ENCODE peak calls at places on chromosomes 3 and 15, in seven cellular contexts. U is neural crest cell; C is fibroblast of pulmonary artery; Q is activated naive CD4-positive, alpha-beta T cell treated with anti-CD3 and anti-CD28 coated beads, Interleukin-2, amount 50 U/mL, for 72 hours; A is HEK293T; E is SK-N-SH; S is mesothelial cell of epicardium. D is an unnamed sample.
A peak's percentile ranks its signal among the peaks of the same experiment; 100 is the strongest.

GRCh38 chr15:97981758-97982157 is 21.3 kb downstream of the ARRDC4 start:
- DNase-seq in U (no peak), C (no peak), Q (no peak), A (no peak), E (no peak), S (no peak), D (no peak)

GRCh38 chr3:149007567-149008257 is 16.4 kb downstream of the GYG1 start:
- DNase-seq in U (no peak), C (no peak), Q (no peak), A (no peak), E (no peak), S (no peak), D (no peak)

GRCh38 chr3:187770224-187770623 is 25.0 kb upstream of the BCL6 start:
- DNase-seq in U (no peak), C (no peak), Q (peak; percentile 52), A (no peak), E (no peak), S (no peak), D (no peak)

GRCh38 chr3:168088106-168088722 is 7.5 kb downstream of the GOLIM4 start:
- DNase-seq in U (no peak), C (no peak), Q (no peak), A (peak; percentile 25), E (no peak), S (no peak), D (no peak)

GRCh38 chr15:28921925-28922711 is 36.3 kb downstream of the APBA2 start:
- DNase-seq in U (no peak), C (no peak), Q (no peak), A (no peak), E (no peak), S (no peak), D (peak; percentile 41)

GRCh38 chr3:16239776-16240175 is 25.0 kb downstream of the DPH3 start:
- DNase-seq in U (no peak), C (peak; percentile 28), Q (no peak), A (no peak), E (no peak), S (no peak), D (peak; percentile 72)

GRCh38 chr3:30770387-30770786 is 124.1 kb downstream of the GADL1 start:
- DNase-seq in U (peak; percentile 6), C (peak; percentile 83), Q (no peak), A (no peak), E (no peak), S (no peak), D (no peak)

GRCh38 chr3:23749589-23749988 is 56.2 kb upstream of the UBE2E1 start:
- DNase-seq in U (no peak), C (no peak), Q (no peak), A (no peak), E (no peak), S (no peak), D (no peak)

GRCh38 chr15:81229596-81229995 is 32.9 kb downstream of the IL16 start:
- DNase-seq in U (no peak), C (no peak), Q (no peak), A (no peak), E (no peak), S (no peak), D (no peak)